ENCODE peak calls at places on chromosomes 4 and X, in six cellular contexts. One of them, this sample, is unnamed.

GRCh38 chr4:152363086-152363485 is 172.8 kb downstream of the FBXW7 start:
- DNase-seq in mucosa of descending colon: no peak
- DNase-seq in cardiac muscle cell: no peak
- DNase-seq in astrocyte of the cerebellum: no peak
- DNase-seq in heart left ventricle: no peak
- DNase-seq in Panc1: no peak
- DNase-seq in this sample: no peak

GRCh38 chrX:16587776-16588175 is 62.2 kb upstream of the S100G start:
- DNase-seq in astrocyte of the cerebellum: no peak
- DNase-seq in Panc1: no peak
- DNase-seq in mucosa of descending colon: no peak
- DNase-seq in heart left ventricle: no peak
- DNase-seq in cardiac muscle cell: no peak
- DNase-seq in this sample: no peak

GRCh38 chr4:169582706-169583105 is 29.7 kb downstream of the NEK1 start:
- DNase-seq in heart left ventricle: no peak
- DNase-seq in mucosa of descending colon: no peak
- DNase-seq in astrocyte of the cerebellum: no peak
- DNase-seq in cardiac muscle cell: no peak
- DNase-seq in Panc1: no peak
- DNase-seq in this sample: no peak

GRCh38 chrX:115030635-115031034 is 13.2 kb upstream of the IL13RA2 start:
- DNase-seq in mucosa of descending colon: peak
- DNase-seq in astrocyte of the cerebellum: no peak
- DNase-seq in heart left ventricle: no peak
- DNase-seq in Panc1: no peak
- DNase-seq in cardiac muscle cell: no peak
- DNase-seq in this sample: no peak

GRCh38 chr4:153265311-153266047 is 61.2 kb downstream of the TRIM2 start:
- DNase-seq in mucosa of descending colon: no peak
- DNase-seq in Panc1: no peak
- DNase-seq in heart left ventricle: no peak
- DNase-seq in astrocyte of the cerebellum: no peak
- DNase-seq in cardiac muscle cell: no peak
- DNase-seq in this sample: no peak

GRCh38 chrX:29662101-29662500 is 553.3 kb upstream of the MAGEB2 start:
- DNase-seq in cardiac muscle cell: no peak
- DNase-seq in Panc1: peak
- DNase-seq in mucosa of descending colon: no peak
- DNase-seq in heart left ventricle: no peak
- DNase-seq in astrocyte of the cerebellum: no peak
- DNase-seq in this sample: no peak

GRCh38 chr4:11446156-11446811 is 17.6 kb upstream of the HS3ST1 start:
- DNase-seq in Panc1: no peak
- DNase-seq in mucosa of descending colon: no peak
- DNase-seq in astrocyte of the cerebellum: no peak
- DNase-seq in cardiac muscle cell: no peak
- DNase-seq in heart left ventricle: no peak
- DNase-seq in this sample: no peak

GRCh38 chr4:107853444-107854325 is 29.0 kb downstream of the SGMS2 start:
- DNase-seq in heart left ventricle: no peak
- DNase-seq in Panc1: no peak
- DNase-seq in astrocyte of the cerebellum: no peak
- DNase-seq in cardiac muscle cell: no peak
- DNase-seq in mucosa of descending colon: no peak
- DNase-seq in this sample: no peak

GRCh38 chrX:68748030-68748429 is 80.8 kb upstream of the EFNB1 start:
- DNase-seq in mucosa of descending colon: no peak
- DNase-seq in heart left ventricle: no peak
- DNase-seq in cardiac muscle cell: no peak
- DNase-seq in Panc1: no peak
- DNase-seq in astrocyte of the cerebellum: no peak
- DNase-seq in this sample: no peak

GRCh38 chr4:71187399-71188196 is 151.2 kb upstream of the SLC4A4 start:
- DNase-seq in cardiac muscle cell: peak
- DNase-seq in mucosa of descending colon: peak
- DNase-seq in Panc1: no peak
- DNase-seq in heart left ventricle: peak
- DNase-seq in astrocyte of the cerebellum: no peak
- DNase-seq in this sample: no peak

GRCh38 chr4:3310301-3311094 is 17.7 kb downstream of the RGS12 start:
- DNase-seq in heart left ventricle: no peak
- DNase-seq in mucosa of descending colon: no peak
- DNase-seq in cardiac muscle cell: no peak
- DNase-seq in Panc1: no peak
- DNase-seq in astrocyte of the cerebellum: no peak
- DNase-seq in this sample: no peak

GRCh38 chr4:21888195-21888976 is 60.2 kb downstream of the KCNIP4 start:
- DNase-seq in cardiac muscle cell: no peak
- DNase-seq in heart left ventricle: no peak
- DNase-seq in mucosa of descending colon: no peak
- DNase-seq in Panc1: no peak
- DNase-seq in astrocyte of the cerebellum: peak
- DNase-seq in this sample: peak

GRCh38 chrX:3550160-3550765 is 163.2 kb downstream of the PRKX start:
- DNase-seq in mucosa of descending colon: no peak
- DNase-seq in heart left ventricle: no peak
- DNase-seq in astrocyte of the cerebellum: no peak
- DNase-seq in Panc1: no peak
- DNase-seq in cardiac muscle cell: no peak
- DNase-seq in this sample: no peak

GRCh38 chrX:26851981-26852380 is 611.2 kb downstream of the PPP4R3C start:
- DNase-seq in Panc1: no peak
- DNase-seq in astrocyte of the cerebellum: no peak
- DNase-seq in heart left ventricle: no peak
- DNase-seq in mucosa of descending colon: no peak
- DNase-seq in cardiac muscle cell: peak
- DNase-seq in this sample: no peak

GRCh38 chr4:168511780-168512467 is 15.1 kb downstream of the PALLD start:
- DNase-seq in mucosa of descending colon: peak
- DNase-seq in astrocyte of the cerebellum: no peak
- DNase-seq in Panc1: no peak
- DNase-seq in heart left ventricle: peak
- DNase-seq in cardiac muscle cell: no peak
- DNase-seq in this sample: no peak

GRCh38 chr4:107988763-107989035 is 990 bp upstream of the HADH start:
- DNase-seq in cardiac muscle cell: no peak
- DNase-seq in mucosa of descending colon: peak
- DNase-seq in astrocyte of the cerebellum: no peak
- DNase-seq in heart left ventricle: no peak
- DNase-seq in Panc1: no peak
- DNase-seq in this sample: no peak

GRCh38 chrX:72576161-72576896 is 3.7 kb upstream of the HDAC8 start:
- DNase-seq in astrocyte of the cerebellum: no peak
- DNase-seq in cardiac muscle cell: no peak
- DNase-seq in mucosa of descending colon: no peak
- DNase-seq in Panc1: no peak
- DNase-seq in heart left ventricle: no peak
- DNase-seq in this sample: peak

GRCh38 chr4:98261291-98262271 is at the start of gene RAP1GDS1:
- DNase-seq in heart left ventricle: peak
- DNase-seq in cardiac muscle cell: peak
- DNase-seq in astrocyte of the cerebellum: peak
- DNase-seq in Panc1: no peak
- DNase-seq in mucosa of descending colon: no peak
- DNase-seq in this sample: peak

GRCh38 chr4:76984788-76985211 is 35.2 kb downstream of the SEPTIN11 start:
- DNase-seq in astrocyte of the cerebellum: peak
- DNase-seq in cardiac muscle cell: peak
- DNase-seq in Panc1: peak
- DNase-seq in mucosa of descending colon: no peak
- DNase-seq in heart left ventricle: peak
- DNase-seq in this sample: peak

GRCh38 chrX:48715876-48716502 is 19.5 kb downstream of the SUV39H1 start:
- DNase-seq in cardiac muscle cell: no peak
- DNase-seq in astrocyte of the cerebellum: peak
- DNase-seq in heart left ventricle: no peak
- DNase-seq in Panc1: no peak
- DNase-seq in mucosa of descending colon: no peak
- DNase-seq in this sample: no peak

GRCh38 chr4:159193256-159193655 is 90.4 kb downstream of the RAPGEF2 start:
- DNase-seq in cardiac muscle cell: no peak
- DNase-seq in mucosa of descending colon: no peak
- DNase-seq in astrocyte of the cerebellum: no peak
- DNase-seq in heart left ventricle: no peak
- DNase-seq in Panc1: no peak
- DNase-seq in this sample: no peak

GRCh38 chr4:140856692-140857091 is 100.5 kb upstream of the TBC1D9 start:
- DNase-seq in cardiac muscle cell: no peak
- DNase-seq in heart left ventricle: peak
- DNase-seq in mucosa of descending colon: no peak
- DNase-seq in Panc1: no peak
- DNase-seq in astrocyte of the cerebellum: peak
- DNase-seq in this sample: peak

GRCh38 chr4:58061967-58062366 is 951.8 kb upstream of the IGFBP7 start:
- DNase-seq in heart left ventricle: no peak
- DNase-seq in mucosa of descending colon: no peak
- DNase-seq in cardiac muscle cell: no peak
- DNase-seq in Panc1: no peak
- DNase-seq in astrocyte of the cerebellum: no peak
- DNase-seq in this sample: no peak

GRCh38 chr4:1307951-1308735 is 18.5 kb downstream of the MAEA start:
- DNase-seq in mucosa of descending colon: peak
- DNase-seq in Panc1: no peak
- DNase-seq in astrocyte of the cerebellum: no peak
- DNase-seq in cardiac muscle cell: no peak
- DNase-seq in heart left ventricle: peak
- DNase-seq in this sample: no peak

GRCh38 chrX:51862920-51863319 is 30.5 kb upstream of the MAGED1 start:
- DNase-seq in mucosa of descending colon: no peak
- DNase-seq in cardiac muscle cell: no peak
- DNase-seq in astrocyte of the cerebellum: no peak
- DNase-seq in heart left ventricle: no peak
- DNase-seq in Panc1: no peak
- DNase-seq in this sample: no peak

GRCh38 chrX:149718757-149719156 is 6.9 kb downstream of the MAGEA11 start:
- DNase-seq in mucosa of descending colon: no peak
- DNase-seq in cardiac muscle cell: no peak
- DNase-seq in astrocyte of the cerebellum: no peak
- DNase-seq in heart left ventricle: no peak
- DNase-seq in Panc1: no peak
- DNase-seq in this sample: no peak

GRCh38 chrX:14013074-14013473 is 16.6 kb downstream of the GEMIN8 start:
- DNase-seq in mucosa of descending colon: no peak
- DNase-seq in astrocyte of the cerebellum: no peak
- DNase-seq in cardiac muscle cell: no peak
- DNase-seq in heart left ventricle: no peak
- DNase-seq in Panc1: no peak
- DNase-seq in this sample: no peak
- TF ChIP-seq CTCF in mucosa of descending colon: no peak
- TF ChIP-seq CTCF in astrocyte of the cerebellum: no peak
- TF ChIP-seq CTCF in cardiac muscle cell: no peak
- TF ChIP-seq CTCF in heart left ventricle: no peak
- TF ChIP-seq CTCF in Panc1: no peak
- TF ChIP-seq CTCF in this sample: no peak

GRCh38 chr4:139768913-139769312 is 103.3 kb downstream of the MGST2 start:
- DNase-seq in Panc1: no peak
- DNase-seq in astrocyte of the cerebellum: no peak
- DNase-seq in heart left ventricle: no peak
- DNase-seq in mucosa of descending colon: no peak
- DNase-seq in cardiac muscle cell: no peak
- DNase-seq in this sample: no peak
- TF ChIP-seq CTCF in Panc1: peak
- TF ChIP-seq CTCF in astrocyte of the cerebellum: no peak
- TF ChIP-seq CTCF in heart left ventricle: no peak
- TF ChIP-seq CTCF in mucosa of descending colon: no peak
- TF ChIP-seq CTCF in cardiac muscle cell: peak
- TF ChIP-seq CTCF in this sample: no peak

DNA sequence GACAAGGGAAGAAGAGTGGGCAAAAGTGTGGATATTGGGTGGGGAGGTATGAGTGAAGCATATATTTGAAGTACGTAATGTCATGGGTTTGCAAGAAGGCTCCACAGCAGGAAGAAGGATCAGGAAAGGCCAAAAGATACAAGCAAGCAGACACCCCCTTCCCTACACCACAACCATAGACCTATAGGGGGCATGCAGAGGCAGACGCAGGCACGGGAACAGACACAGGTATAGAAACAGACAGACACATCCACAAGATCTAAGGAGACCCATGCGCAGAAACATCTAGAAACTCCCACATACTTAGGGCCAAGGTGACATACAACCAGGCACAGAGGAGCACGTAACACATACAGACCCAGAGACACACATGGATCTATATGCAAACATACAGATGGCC is 14.3 kb downstream of the FGD1 start:
- DNase-seq in Panc1: no peak
- DNase-seq in mucosa of descending colon: no peak
- DNase-seq in heart left ventricle: no peak
- DNase-seq in astrocyte of the cerebellum: no peak
- DNase-seq in cardiac muscle cell: no peak
- DNase-seq in this sample: no peak
- TF ChIP-seq CTCF in Panc1: no peak
- TF ChIP-seq CTCF in mucosa of descending colon: no peak
- TF ChIP-seq CTCF in heart left ventricle: no peak
- TF ChIP-seq CTCF in astrocyte of the cerebellum: no peak
- TF ChIP-seq CTCF in cardiac muscle cell: peak
- TF ChIP-seq CTCF in this sample: no peak

GRCh38 chrX:793216-793770 is 162.7 kb downstream of the SHOX start:
- DNase-seq in Panc1: no peak
- DNase-seq in cardiac muscle cell: no peak
- DNase-seq in astrocyte of the cerebellum: no peak
- DNase-seq in mucosa of descending colon: no peak
- DNase-seq in heart left ventricle: no peak
- DNase-seq in this sample: no peak

GRCh38 chrX:789096-789495 is 158.5 kb downstream of the SHOX start:
- DNase-seq in astrocyte of the cerebellum: no peak
- DNase-seq in mucosa of descending colon: no peak
- DNase-seq in cardiac muscle cell: no peak
- DNase-seq in heart left ventricle: no peak
- DNase-seq in Panc1: no peak
- DNase-seq in this sample: no peak

GRCh38 chrX:790780-791360 is 160.3 kb downstream of the SHOX start:
- DNase-seq in cardiac muscle cell: no peak
- DNase-seq in Panc1: no peak
- DNase-seq in heart left ventricle: no peak
- DNase-seq in mucosa of descending colon: no peak
- DNase-seq in astrocyte of the cerebellum: no peak
- DNase-seq in this sample: no peak

GRCh38 chrX:790031-790430 is 159.4 kb downstream of the SHOX start:
- DNase-seq in astrocyte of the cerebellum: no peak
- DNase-seq in Panc1: no peak
- DNase-seq in mucosa of descending colon: no peak
- DNase-seq in cardiac muscle cell: no peak
- DNase-seq in heart left ventricle: no peak
- DNase-seq in this sample: no peak

DNA sequence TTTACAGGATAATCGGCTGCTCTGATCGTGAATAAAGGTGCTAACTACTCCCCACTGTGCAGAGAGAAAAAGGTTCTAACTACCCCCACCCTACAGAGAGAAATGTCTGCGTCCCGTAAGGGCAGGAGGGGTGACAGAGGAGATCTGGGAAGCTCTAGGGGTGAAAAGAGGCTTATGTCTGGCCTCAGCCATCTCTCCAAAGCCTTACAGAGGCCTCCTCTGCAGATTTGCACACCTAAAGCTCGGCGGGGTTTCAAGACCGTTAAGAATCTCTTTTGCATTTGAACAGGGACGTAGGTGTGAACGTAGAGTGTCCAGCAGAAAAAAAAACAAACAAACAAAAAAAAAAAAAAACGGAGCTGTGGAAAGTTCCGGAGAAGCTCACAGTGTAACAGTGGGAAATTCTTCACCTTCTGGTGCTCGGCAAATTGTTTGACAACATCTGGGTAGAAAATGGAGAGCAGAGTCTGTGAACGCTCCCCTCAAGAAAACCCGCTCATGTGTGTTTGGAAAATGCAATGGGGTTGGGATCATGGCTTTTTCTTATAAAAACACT is 161.0 kb downstream of the SHOX start:
- DNase-seq in astrocyte of the cerebellum: no peak
- DNase-seq in heart left ventricle: no peak
- DNase-seq in cardiac muscle cell: no peak
- DNase-seq in Panc1: no peak
- DNase-seq in mucosa of descending colon: no peak
- DNase-seq in this sample: no peak
- TF ChIP-seq CTCF in astrocyte of the cerebellum: no peak
- TF ChIP-seq CTCF in heart left ventricle: no peak
- TF ChIP-seq CTCF in cardiac muscle cell: no peak
- TF ChIP-seq CTCF in Panc1: no peak
- TF ChIP-seq CTCF in mucosa of descending colon: no peak
- TF ChIP-seq CTCF in this sample: no peak